ENCODE peak calls at places on chromosomes 13 and 19, in nine cellular contexts. G is bronchial epithelial cell, U is suprapubic skin, F is uterus, R is tibial nerve, X is Peyer's patch, O is epithelial cell of esophagus, Z is SK-N-SH, D is fibroblast of pulmonary artery. L is an unnamed sample.

GRCh38 chr13:71609271-71609670 is 257.7 kb downstream of the DACH1 start:
- DNase-seq in G (no peak), U (no peak), F (no peak), R (no peak), X (no peak), O (no peak), Z (no peak), D (no peak), L (no peak)

GRCh38 chr13:38543561-38543960 is 143.3 kb upstream of the FREM2 start:
- DNase-seq in G (peak; percentile 31), U (no peak), F (no peak), R (no peak), X (no peak), O (peak; percentile 7), Z (no peak), D (no peak), L (no peak)

GRCh38 chr19:13102666-13103584 is at the start of gene LYL1:
- DNase-seq in G (no peak), U (no peak), F (peak; percentile 78), R (no peak), X (peak; percentile 91), O (no peak), Z (peak; percentile 97), D (peak; percentile 65), L (no peak)

GRCh38 chr19:32246032-32246431 is 99.4 kb upstream of the ZNF507 start:
- DNase-seq in G (no peak), U (no peak), F (no peak), R (no peak), X (no peak), O (no peak), Z (no peak), D (no peak), L (no peak)

GRCh38 chr19:57334191-57334590 is 13.9 kb downstream of the ZNF543 start:
- DNase-seq in G (peak; percentile 97), U (no peak), F (no peak), R (no peak), X (no peak), O (peak; percentile 98), Z (no peak), D (peak; percentile 26), L (no peak)

GRCh38 chr19:10819124-10820060 is 16.6 kb downstream of the TMED1 start:
- DNase-seq in G (no peak), U (no peak), F (no peak), R (no peak), X (no peak), O (no peak), Z (no peak), D (no peak), L (no peak)

GRCh38 chr19:8144273-8144672 is 5.1 kb downstream of the FBN3 start:
- DNase-seq in G (no peak), U (no peak), F (no peak), R (no peak), X (no peak), O (no peak), Z (no peak), D (no peak), L (no peak)

GRCh38 chr19:52943134-52943883 is 19.4 kb downstream of the ZNF816 start:
- DNase-seq in G (no peak), U (peak; percentile 59), F (no peak), R (no peak), X (no peak), O (no peak), Z (no peak), D (no peak), L (no peak)

GRCh38 chr13:81017525-81018152 is 676.7 kb upstream of the SPRY2 start:
- DNase-seq in G (peak; percentile 63), U (no peak), F (no peak), R (no peak), X (no peak), O (peak; percentile 64), Z (peak; percentile 44), D (peak; percentile 81), L (no peak)

GRCh38 chr19:22427587-22428298 is 5.6 kb upstream of the ZNF98 start:
- DNase-seq in G (no peak), U (no peak), F (no peak), R (no peak), X (no peak), O (no peak), Z (no peak), D (no peak), L (no peak)

GRCh38 chr13:63517376-63517775 is 2101.7 kb upstream of the PCDH20 start:
- DNase-seq in G (no peak), U (no peak), F (no peak), R (no peak), X (no peak), O (no peak), Z (no peak), D (peak; percentile 7), L (no peak)

GRCh38 chr13:43522788-43523187 is 264.0 kb downstream of the ENOX1 start:
- DNase-seq in G (no peak), U (no peak), F (no peak), R (no peak), X (no peak), O (no peak), Z (no peak), D (peak; percentile 26), L (no peak)

GRCh38 chr13:77896536-77896935 is 22.1 kb downstream of the EDNRB start:
- DNase-seq in G (no peak), U (no peak), F (peak; percentile 23), R (peak; percentile 16), X (no peak), O (no peak), Z (no peak), D (peak; percentile 95), L (no peak)

GRCh38 chr13:37835392-37835791 is 34.2 kb downstream of the TRPC4 start:
- DNase-seq in G (no peak), U (no peak), F (no peak), R (no peak), X (no peak), O (no peak), Z (no peak), D (no peak), L (no peak)

GRCh38 chr19:33306191-33306590 is 3.9 kb upstream of the CEBPA start:
- DNase-seq in G (no peak), U (no peak), F (no peak), R (no peak), X (peak; percentile 36), O (no peak), Z (no peak), D (no peak), L (no peak)

GRCh38 chr13:66716502-66716901 is 513.6 kb downstream of the PCDH9 start:
- DNase-seq in G (no peak), U (no peak), F (no peak), R (no peak), X (no peak), O (no peak), Z (no peak), D (no peak), L (no peak)

GRCh38 chr13:98214008-98214643 is 37.1 kb upstream of the RNF113B start:
- DNase-seq in G (peak; percentile 50), U (no peak), F (peak; percentile 61), R (no peak), X (no peak), O (peak; percentile 42), Z (no peak), D (peak; percentile 50), L (peak; percentile 7)

GRCh38 chr13:111184685-111185401 is 69.7 kb downstream of the ARHGEF7 start:
- DNase-seq in G (no peak), U (no peak), F (no peak), R (no peak), X (peak; percentile 89), O (no peak), Z (no peak), D (no peak), L (no peak)

GRCh38 chr19:48596237-48596636 is 10.3 kb upstream of the SPACA4 start:
- DNase-seq in G (no peak), U (no peak), F (no peak), R (no peak), X (no peak), O (no peak), Z (no peak), D (no peak), L (no peak)
- H3K4me3 ChIP-seq in G (no peak overlapping the region), U (no peak overlapping the region), F (no peak overlapping the region), R (no peak overlapping the region), X (no peak overlapping the region), O (no peak overlapping the region), Z (no peak overlapping the region), D (no peak overlapping the region), L (no peak overlapping the region)

DNA sequence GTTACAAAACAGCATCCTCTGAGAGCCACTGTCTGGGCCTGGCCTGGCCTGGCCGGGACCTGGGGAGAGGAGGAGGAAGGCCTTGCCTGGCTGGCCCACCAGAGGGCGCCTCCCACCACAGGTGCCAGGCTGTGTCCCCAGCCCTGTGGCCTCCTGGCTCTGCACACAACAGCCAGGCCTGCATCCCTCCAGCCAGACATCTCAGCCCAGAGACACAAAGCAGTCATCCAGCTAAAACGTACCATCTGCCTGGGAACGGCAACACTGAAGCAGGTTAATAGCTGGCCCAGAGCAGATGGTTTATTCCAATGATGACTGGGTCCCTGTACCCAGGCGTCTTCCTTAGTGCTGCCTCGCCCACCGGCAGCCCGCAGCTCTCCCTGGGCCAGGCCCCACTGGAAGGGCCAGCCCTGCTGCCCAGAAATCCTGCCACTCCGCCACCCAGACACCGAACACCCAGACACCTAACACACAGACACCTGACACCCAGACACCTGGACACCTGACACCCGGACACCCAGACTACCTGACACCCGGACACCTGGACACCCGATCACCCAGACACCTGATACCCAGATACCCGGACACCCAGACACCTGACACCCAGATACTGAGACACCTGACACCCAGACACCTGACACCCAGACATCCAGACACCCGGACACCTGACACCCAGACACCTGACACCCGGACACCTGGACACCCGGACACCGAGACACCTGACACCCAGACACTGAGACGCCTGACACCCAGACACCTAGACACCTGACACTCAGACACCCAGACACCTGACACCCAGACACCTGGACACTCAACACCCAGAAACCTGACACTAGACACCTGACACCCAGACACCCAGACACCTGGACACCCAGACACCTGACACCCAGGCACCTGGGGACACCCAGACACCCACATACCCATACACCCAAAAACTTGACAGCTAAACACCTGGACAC is 20.1 kb downstream of the C19orf12 start:
- DNase-seq in G (peak; percentile 16), U (peak; percentile 93), F (peak; percentile 85), R (peak; percentile 79), X (peak; percentile 91), O (peak; percentile 55), Z (peak; percentile 92), D (peak; percentile 77), L (peak; percentile 89)
- TF ChIP-seq CTCF in G (peak; percentile 87), U (peak; percentile 91), F (peak; percentile 81), R (peak; percentile 92), X (peak; percentile 93), O (peak; percentile 75), Z (peak; percentile 82), D (peak; percentile 93), L (peak; percentile 92)

GRCh38 chr13:75378301-75378700 is 103.7 kb downstream of the TBC1D4 start:
- DNase-seq in G (no peak), U (no peak), F (no peak), R (no peak), X (no peak), O (no peak), Z (no peak), D (no peak), L (no peak)
- H3K4me3 ChIP-seq in G (no peak overlapping the region), U (no peak overlapping the region), F (no peak overlapping the region), R (no peak overlapping the region), X (no peak overlapping the region), O (no peak overlapping the region), Z (no peak overlapping the region), D (no peak overlapping the region), L (no peak overlapping the region)

DNA sequence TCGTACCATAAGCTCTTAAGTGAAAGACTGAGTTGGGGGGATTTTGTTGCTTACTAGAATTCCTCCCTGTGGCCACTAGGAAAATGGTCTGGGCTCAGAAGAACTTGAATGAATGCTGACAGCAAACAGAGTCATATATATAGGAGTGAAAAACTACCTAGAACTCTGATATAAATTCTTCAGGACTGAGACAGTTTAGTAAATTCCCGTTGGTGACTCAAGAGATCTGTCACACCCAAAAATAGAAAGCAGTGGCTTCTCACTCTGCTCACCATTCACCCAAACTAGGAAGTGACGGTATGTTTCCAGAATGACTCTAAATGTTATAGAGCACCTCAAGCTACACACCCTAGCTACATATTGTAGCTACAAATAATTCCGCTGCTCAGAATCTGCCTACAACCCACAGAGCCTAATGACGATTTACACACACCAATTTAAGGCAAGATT is 116.2 kb downstream of the TBC1D4 start:
- DNase-seq in G (peak; percentile 84), U (no peak), F (no peak), R (no peak), X (no peak), O (peak; percentile 90), Z (no peak), D (peak; percentile 74), L (no peak)
- TF ChIP-seq CTCF in G (no peak), U (no peak), F (no peak), R (no peak), X (no peak), O (no peak), Z (peak; percentile 47), D (peak; percentile 19), L (no peak)